ENCODE peak calls at places on chromosomes 3 and 15, in nine cellular contexts. One of them, this sample, is unnamed.

GRCh38 chr15:66850078-66850991 is 148.3 kb downstream of the SMAD6 start:
- DNase-seq in fibroblast of lung: no peak
- DNase-seq in fibroblast of mammary gland: no peak
- DNase-seq in left ventricle myocardium inferior: peak; percentile 58
- DNase-seq in CD8-positive, alpha-beta T cell: no peak
- DNase-seq in CD4-positive, alpha-beta T cell: no peak
- DNase-seq in foreskin fibroblast: no peak
- DNase-seq in spleen: no peak
- DNase-seq in WTC11: no peak
- DNase-seq in this sample: no peak

GRCh38 chr3:125519678-125520562 is at the start of gene SNX4:
- DNase-seq in fibroblast of lung: peak; percentile 93
- DNase-seq in fibroblast of mammary gland: peak; percentile 93
- DNase-seq in left ventricle myocardium inferior: peak; percentile 95
- DNase-seq in CD8-positive, alpha-beta T cell: peak; percentile 89
- DNase-seq in CD4-positive, alpha-beta T cell: peak; percentile 86
- DNase-seq in foreskin fibroblast: peak; percentile 98
- DNase-seq in spleen: peak; percentile 97
- DNase-seq in WTC11: peak; percentile 91
- DNase-seq in this sample: peak; percentile 79

GRCh38 chr3:101890716-101891115 is 41.4 kb downstream of the NFKBIZ start:
- DNase-seq in fibroblast of lung: peak; percentile 67
- DNase-seq in fibroblast of mammary gland: peak; percentile 72
- DNase-seq in left ventricle myocardium inferior: no peak
- DNase-seq in CD8-positive, alpha-beta T cell: no peak
- DNase-seq in CD4-positive, alpha-beta T cell: no peak
- DNase-seq in foreskin fibroblast: peak; percentile 81
- DNase-seq in spleen: no peak
- DNase-seq in WTC11: no peak
- DNase-seq in this sample: no peak

GRCh38 chr3:25899352-25900101 is 109.6 kb downstream of the OXSM start:
- DNase-seq in fibroblast of lung: no peak
- DNase-seq in fibroblast of mammary gland: no peak
- DNase-seq in left ventricle myocardium inferior: no peak
- DNase-seq in CD8-positive, alpha-beta T cell: no peak
- DNase-seq in CD4-positive, alpha-beta T cell: no peak
- DNase-seq in foreskin fibroblast: no peak
- DNase-seq in spleen: no peak
- DNase-seq in WTC11: no peak
- DNase-seq in this sample: no peak

GRCh38 chr15:29442532-29442931 is 172.9 kb upstream of the NSMCE3 start:
- DNase-seq in fibroblast of lung: no peak
- DNase-seq in fibroblast of mammary gland: no peak
- DNase-seq in left ventricle myocardium inferior: no peak
- DNase-seq in CD8-positive, alpha-beta T cell: no peak
- DNase-seq in CD4-positive, alpha-beta T cell: no peak
- DNase-seq in foreskin fibroblast: no peak
- DNase-seq in spleen: no peak
- DNase-seq in WTC11: no peak
- DNase-seq in this sample: no peak

GRCh38 chr3:196135693-196136639 is 54.1 kb upstream of the TFRC start:
- DNase-seq in fibroblast of lung: no peak
- DNase-seq in fibroblast of mammary gland: no peak
- DNase-seq in left ventricle myocardium inferior: no peak
- DNase-seq in CD8-positive, alpha-beta T cell: no peak
- DNase-seq in CD4-positive, alpha-beta T cell: no peak
- DNase-seq in foreskin fibroblast: peak; percentile 38
- DNase-seq in spleen: no peak
- DNase-seq in WTC11: no peak
- DNase-seq in this sample: no peak

GRCh38 chr3:71468311-71469130 is 115.0 kb downstream of the FOXP1 start:
- DNase-seq in fibroblast of lung: no peak
- DNase-seq in fibroblast of mammary gland: no peak
- DNase-seq in left ventricle myocardium inferior: no peak
- DNase-seq in CD8-positive, alpha-beta T cell: no peak
- DNase-seq in CD4-positive, alpha-beta T cell: no peak
- DNase-seq in foreskin fibroblast: no peak
- DNase-seq in spleen: no peak
- DNase-seq in WTC11: no peak
- DNase-seq in this sample: no peak

GRCh38 chr3:52827441-52827840 is 3.0 kb downstream of the ITIH4 start:
- DNase-seq in fibroblast of lung: no peak
- DNase-seq in fibroblast of mammary gland: peak; percentile 17
- DNase-seq in left ventricle myocardium inferior: no peak
- DNase-seq in CD8-positive, alpha-beta T cell: no peak
- DNase-seq in CD4-positive, alpha-beta T cell: no peak
- DNase-seq in foreskin fibroblast: peak; percentile 55
- DNase-seq in spleen: no peak
- DNase-seq in WTC11: no peak
- DNase-seq in this sample: no peak

GRCh38 chr3:72548992-72549391 is 299.3 kb downstream of the SHQ1 start:
- DNase-seq in fibroblast of lung: no peak
- DNase-seq in fibroblast of mammary gland: no peak
- DNase-seq in left ventricle myocardium inferior: no peak
- DNase-seq in CD8-positive, alpha-beta T cell: no peak
- DNase-seq in CD4-positive, alpha-beta T cell: no peak
- DNase-seq in foreskin fibroblast: no peak
- DNase-seq in spleen: no peak
- DNase-seq in WTC11: no peak
- DNase-seq in this sample: no peak

GRCh38 chr15:60760646-60761504 is 281.9 kb upstream of the ICE2 start:
- DNase-seq in fibroblast of lung: peak; percentile 19
- DNase-seq in fibroblast of mammary gland: peak; percentile 84
- DNase-seq in left ventricle myocardium inferior: no peak
- DNase-seq in CD8-positive, alpha-beta T cell: no peak
- DNase-seq in CD4-positive, alpha-beta T cell: no peak
- DNase-seq in foreskin fibroblast: peak; percentile 70
- DNase-seq in spleen: no peak
- DNase-seq in WTC11: no peak
- DNase-seq in this sample: no peak

GRCh38 chr15:88704791-88705768 is 66.3 kb downstream of the ISG20 start:
- DNase-seq in fibroblast of lung: peak; percentile 58
- DNase-seq in fibroblast of mammary gland: peak; percentile 16
- DNase-seq in left ventricle myocardium inferior: peak; percentile 33
- DNase-seq in CD8-positive, alpha-beta T cell: no peak
- DNase-seq in CD4-positive, alpha-beta T cell: no peak
- DNase-seq in foreskin fibroblast: peak; percentile 63
- DNase-seq in spleen: no peak
- DNase-seq in WTC11: peak; percentile 40
- DNase-seq in this sample: no peak

GRCh38 chr15:67843092-67843501 is 3.3 kb upstream of the RNU6-1 start:
- DNase-seq in fibroblast of lung: no peak
- DNase-seq in fibroblast of mammary gland: no peak
- DNase-seq in left ventricle myocardium inferior: no peak
- DNase-seq in CD8-positive, alpha-beta T cell: no peak
- DNase-seq in CD4-positive, alpha-beta T cell: no peak
- DNase-seq in foreskin fibroblast: no peak
- DNase-seq in spleen: no peak
- DNase-seq in WTC11: no peak
- DNase-seq in this sample: no peak

GRCh38 chr3:172115787-172116186 is 76.4 kb downstream of the FNDC3B start:
- DNase-seq in fibroblast of lung: no peak
- DNase-seq in fibroblast of mammary gland: no peak
- DNase-seq in left ventricle myocardium inferior: no peak
- DNase-seq in CD8-positive, alpha-beta T cell: no peak
- DNase-seq in CD4-positive, alpha-beta T cell: no peak
- DNase-seq in foreskin fibroblast: peak; percentile 58
- DNase-seq in spleen: no peak
- DNase-seq in WTC11: no peak
- DNase-seq in this sample: no peak

GRCh38 chr3:120780977-120781376 is 38.4 kb downstream of the GTF2E1 start:
- DNase-seq in fibroblast of lung: peak; percentile 81
- DNase-seq in fibroblast of mammary gland: peak; percentile 95
- DNase-seq in left ventricle myocardium inferior: no peak
- DNase-seq in CD8-positive, alpha-beta T cell: no peak
- DNase-seq in CD4-positive, alpha-beta T cell: no peak
- DNase-seq in foreskin fibroblast: peak; percentile 26
- DNase-seq in spleen: no peak
- DNase-seq in WTC11: no peak
- DNase-seq in this sample: no peak

GRCh38 chr3:133040696-133041523 is 2.7 kb downstream of the TMEM108 start:
- DNase-seq in fibroblast of lung: peak; percentile 82
- DNase-seq in fibroblast of mammary gland: peak; percentile 61
- DNase-seq in left ventricle myocardium inferior: peak; percentile 54
- DNase-seq in CD8-positive, alpha-beta T cell: no peak
- DNase-seq in CD4-positive, alpha-beta T cell: no peak
- DNase-seq in foreskin fibroblast: peak; percentile 77
- DNase-seq in spleen: no peak
- DNase-seq in WTC11: peak; percentile 86
- DNase-seq in this sample: no peak

GRCh38 chr15:77742127-77742526 is 109.4 kb upstream of the LINGO1 start:
- DNase-seq in fibroblast of lung: no peak
- DNase-seq in fibroblast of mammary gland: no peak
- DNase-seq in left ventricle myocardium inferior: no peak
- DNase-seq in CD8-positive, alpha-beta T cell: no peak
- DNase-seq in CD4-positive, alpha-beta T cell: no peak
- DNase-seq in foreskin fibroblast: no peak
- DNase-seq in spleen: no peak
- DNase-seq in WTC11: no peak
- DNase-seq in this sample: no peak

GRCh38 chr3:28699283-28699682 is 350.7 kb upstream of the AZI2 start:
- DNase-seq in fibroblast of lung: no peak
- DNase-seq in fibroblast of mammary gland: no peak
- DNase-seq in left ventricle myocardium inferior: no peak
- DNase-seq in CD8-positive, alpha-beta T cell: no peak
- DNase-seq in CD4-positive, alpha-beta T cell: no peak
- DNase-seq in foreskin fibroblast: peak; percentile 1
- DNase-seq in spleen: no peak
- DNase-seq in WTC11: no peak
- DNase-seq in this sample: no peak

GRCh38 chr3:178483704-178484103 is 52.5 kb upstream of the KCNMB2 start:
- DNase-seq in fibroblast of lung: no peak
- DNase-seq in fibroblast of mammary gland: no peak
- DNase-seq in left ventricle myocardium inferior: no peak
- DNase-seq in CD8-positive, alpha-beta T cell: no peak
- DNase-seq in CD4-positive, alpha-beta T cell: no peak
- DNase-seq in foreskin fibroblast: peak; percentile 26
- DNase-seq in spleen: no peak
- DNase-seq in WTC11: no peak
- DNase-seq in this sample: no peak

GRCh38 chr3:9933561-9934234 is at the start of gene CRELD1:
- DNase-seq in fibroblast of lung: peak; percentile 93
- DNase-seq in fibroblast of mammary gland: peak; percentile 84
- DNase-seq in left ventricle myocardium inferior: peak; percentile 96
- DNase-seq in CD8-positive, alpha-beta T cell: peak; percentile 97
- DNase-seq in CD4-positive, alpha-beta T cell: peak; percentile 98
- DNase-seq in foreskin fibroblast: peak; percentile 97
- DNase-seq in spleen: peak; percentile 98
- DNase-seq in WTC11: peak; percentile 96
- DNase-seq in this sample: peak; percentile 98

GRCh38 chr3:9932843-9933560 is 632 bp upstream of the CRELD1 start:
- DNase-seq in fibroblast of lung: peak; percentile 69
- DNase-seq in fibroblast of mammary gland: peak; percentile 75
- DNase-seq in left ventricle myocardium inferior: peak; percentile 80
- DNase-seq in CD8-positive, alpha-beta T cell: peak; percentile 92
- DNase-seq in CD4-positive, alpha-beta T cell: peak; percentile 87
- DNase-seq in foreskin fibroblast: peak; percentile 92
- DNase-seq in spleen: peak; percentile 98
- DNase-seq in WTC11: peak; percentile 88
- DNase-seq in this sample: peak; percentile 82

GRCh38 chr3:9934993-9935392 is 1.4 kb downstream of the CRELD1 start:
- DNase-seq in fibroblast of lung: no peak
- DNase-seq in fibroblast of mammary gland: no peak
- DNase-seq in left ventricle myocardium inferior: no peak
- DNase-seq in CD8-positive, alpha-beta T cell: no peak
- DNase-seq in CD4-positive, alpha-beta T cell: no peak
- DNase-seq in foreskin fibroblast: no peak
- DNase-seq in spleen: no peak
- DNase-seq in WTC11: no peak
- DNase-seq in this sample: no peak

GRCh38 chr3:9935966-9936365 is 2.3 kb downstream of the CRELD1 start:
- DNase-seq in fibroblast of lung: no peak
- DNase-seq in fibroblast of mammary gland: no peak
- DNase-seq in left ventricle myocardium inferior: no peak
- DNase-seq in CD8-positive, alpha-beta T cell: no peak
- DNase-seq in CD4-positive, alpha-beta T cell: no peak
- DNase-seq in foreskin fibroblast: no peak
- DNase-seq in spleen: no peak
- DNase-seq in WTC11: no peak
- DNase-seq in this sample: no peak

GRCh38 chr3:9934235-9934621 is 594 bp downstream of the CRELD1 start:
- DNase-seq in fibroblast of lung: no peak
- DNase-seq in fibroblast of mammary gland: peak; percentile 26
- DNase-seq in left ventricle myocardium inferior: peak; percentile 18
- DNase-seq in CD8-positive, alpha-beta T cell: peak; percentile 68
- DNase-seq in CD4-positive, alpha-beta T cell: no peak
- DNase-seq in foreskin fibroblast: no peak
- DNase-seq in spleen: peak; percentile 82
- DNase-seq in WTC11: no peak
- DNase-seq in this sample: no peak
- TF ChIP-seq CTCF in fibroblast of lung: peak; percentile 25
- TF ChIP-seq CTCF in fibroblast of mammary gland: no peak
- TF ChIP-seq CTCF in left ventricle myocardium inferior: no peak
- TF ChIP-seq CTCF in CD8-positive, alpha-beta T cell: peak; percentile 18
- TF ChIP-seq CTCF in CD4-positive, alpha-beta T cell: no peak
- TF ChIP-seq CTCF in foreskin fibroblast: no peak
- TF ChIP-seq CTCF in spleen: no peak
- TF ChIP-seq CTCF in WTC11: no peak
- TF ChIP-seq CTCF in this sample: no peak

GRCh38 chr15:96331942-96332853 is 1.7 kb downstream of the NR2F2 start:
- DNase-seq in fibroblast of lung: peak; percentile 44
- DNase-seq in fibroblast of mammary gland: peak; percentile 49
- DNase-seq in left ventricle myocardium inferior: no peak
- DNase-seq in CD8-positive, alpha-beta T cell: no peak
- DNase-seq in CD4-positive, alpha-beta T cell: no peak
- DNase-seq in foreskin fibroblast: peak; percentile 51
- DNase-seq in spleen: no peak
- DNase-seq in WTC11: peak; percentile 53
- DNase-seq in this sample: no peak
- TF ChIP-seq CTCF in fibroblast of lung: no peak
- TF ChIP-seq CTCF in fibroblast of mammary gland: no peak
- TF ChIP-seq CTCF in left ventricle myocardium inferior: no peak
- TF ChIP-seq CTCF in CD8-positive, alpha-beta T cell: no peak
- TF ChIP-seq CTCF in CD4-positive, alpha-beta T cell: no peak
- TF ChIP-seq CTCF in foreskin fibroblast: no peak
- TF ChIP-seq CTCF in spleen: no peak
- TF ChIP-seq CTCF in WTC11: no peak
- TF ChIP-seq CTCF in this sample: no peak

GRCh38 chr15:51348688-51349087 is 7.2 kb downstream of the GLDN start:
- DNase-seq in fibroblast of lung: no peak
- DNase-seq in fibroblast of mammary gland: no peak
- DNase-seq in left ventricle myocardium inferior: no peak
- DNase-seq in CD8-positive, alpha-beta T cell: no peak
- DNase-seq in CD4-positive, alpha-beta T cell: no peak
- DNase-seq in foreskin fibroblast: no peak
- DNase-seq in spleen: no peak
- DNase-seq in WTC11: no peak
- DNase-seq in this sample: no peak
- TF ChIP-seq CTCF in fibroblast of lung: no peak
- TF ChIP-seq CTCF in fibroblast of mammary gland: no peak
- TF ChIP-seq CTCF in left ventricle myocardium inferior: no peak
- TF ChIP-seq CTCF in CD8-positive, alpha-beta T cell: no peak
- TF ChIP-seq CTCF in CD4-positive, alpha-beta T cell: no peak
- TF ChIP-seq CTCF in foreskin fibroblast: no peak
- TF ChIP-seq CTCF in spleen: no peak
- TF ChIP-seq CTCF in WTC11: no peak
- TF ChIP-seq CTCF in this sample: no peak

DNA sequence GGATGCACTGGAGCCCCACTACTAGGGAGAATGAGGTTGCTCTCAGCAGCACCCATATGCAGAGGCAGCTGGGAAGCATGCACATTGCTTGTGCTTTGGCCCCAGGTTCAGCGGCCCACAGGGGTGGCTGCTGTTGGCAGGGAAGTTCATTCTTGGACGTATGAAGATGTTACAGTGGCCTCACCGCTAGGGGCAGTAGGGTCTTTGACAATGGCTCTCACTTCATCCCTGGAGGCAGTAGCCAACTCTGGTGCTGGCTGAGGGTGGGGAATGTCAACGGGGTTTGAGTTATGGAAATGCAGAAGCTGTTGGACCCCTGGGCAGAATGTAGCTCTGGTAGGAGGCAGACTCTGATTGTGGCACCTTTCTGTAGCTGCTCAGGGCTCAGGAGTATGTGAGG is 279.9 kb downstream of the SCAPER start:
- DNase-seq in fibroblast of lung: no peak
- DNase-seq in fibroblast of mammary gland: no peak
- DNase-seq in left ventricle myocardium inferior: no peak
- DNase-seq in CD8-positive, alpha-beta T cell: no peak
- DNase-seq in CD4-positive, alpha-beta T cell: no peak
- DNase-seq in foreskin fibroblast: no peak
- DNase-seq in spleen: no peak
- DNase-seq in WTC11: peak; percentile 54
- DNase-seq in this sample: no peak
- TF ChIP-seq CTCF in fibroblast of lung: no peak
- TF ChIP-seq CTCF in fibroblast of mammary gland: no peak
- TF ChIP-seq CTCF in left ventricle myocardium inferior: no peak
- TF ChIP-seq CTCF in CD8-positive, alpha-beta T cell: no peak
- TF ChIP-seq CTCF in CD4-positive, alpha-beta T cell: no peak
- TF ChIP-seq CTCF in foreskin fibroblast: no peak
- TF ChIP-seq CTCF in spleen: no peak
- TF ChIP-seq CTCF in WTC11: peak; percentile 31
- TF ChIP-seq CTCF in this sample: no peak

This sample was measured in natural killer cell.